ENCODE peak calls at places on chromosomes 4 and X, in seven cellular contexts. L is fibroblast of lung, G is GM23338, K is right atrium auricular region, Q is uterus, R is upper lobe of right lung, O is left lung. C is an unnamed sample.

GRCh38 chr4:3314706-3315260 is 22.0 kb downstream of the RGS12 start:
- DNase-seq in R (peak), Q (no peak), K (peak), O (peak), L (no peak), G (no peak), C (no peak)

GRCh38 chr4:24975505-24975904 is 55.2 kb downstream of the LGI2 start:
- DNase-seq in G (no peak), L (no peak), O (no peak), R (no peak), Q (no peak), K (no peak), C (no peak)

GRCh38 chr4:158670975-158671664 is 567 bp downstream of the C4orf46 start:
- DNase-seq in K (peak), O (no peak), R (peak), L (peak), Q (peak), G (peak), C (peak)

GRCh38 chr4:105620640-105621323 is 68.4 kb downstream of the ARHGEF38 start:
- DNase-seq in L (peak), K (no peak), O (no peak), G (no peak), Q (no peak), R (no peak), C (peak)

GRCh38 chrX:17359500-17359899 is 15.5 kb upstream of the NHS start:
- DNase-seq in L (peak), R (no peak), K (no peak), Q (no peak), G (no peak), O (no peak), C (no peak)

GRCh38 chrX:31420711-31421151 is 348.9 kb upstream of the FTHL17 start:
- DNase-seq in R (no peak), L (no peak), G (no peak), Q (no peak), O (no peak), K (no peak), C (no peak)

GRCh38 chrX:20144491-20144890 is 2.9 kb upstream of the EIF1AX start:
- DNase-seq in G (no peak), L (peak), O (no peak), Q (no peak), R (no peak), K (no peak), C (no peak)

GRCh38 chrX:41824551-41824950 is 98.8 kb downstream of the CASK start:
- DNase-seq in K (no peak), Q (no peak), O (no peak), G (no peak), R (no peak), L (peak), C (no peak)

GRCh38 chr4:123299212-123299651 is 97.4 kb upstream of the SPRY1 start:
- DNase-seq in L (peak), O (no peak), Q (no peak), R (no peak), G (no peak), K (no peak), C (no peak)

GRCh38 chr4:113289736-113290135 is 240.3 kb downstream of the ANK2 start:
- DNase-seq in L (peak), O (no peak), Q (no peak), K (no peak), G (no peak), R (no peak), C (no peak)

GRCh38 chr4:55172694-55173287 is 47.4 kb upstream of the KDR start:
- DNase-seq in O (no peak), G (no peak), K (no peak), Q (no peak), R (no peak), L (peak), C (no peak)

GRCh38 chr4:152265149-152265621 is 270.7 kb downstream of the FBXW7 start:
- DNase-seq in L (peak), G (no peak), R (no peak), K (no peak), O (no peak), Q (no peak), C (no peak)

GRCh38 chr4:75916091-75916661 is 13.9 kb upstream of the PPEF2 start:
- DNase-seq in R (no peak), K (no peak), G (peak), O (no peak), Q (no peak), L (peak), C (no peak)

GRCh38 chr4:131584587-131584986 is 1564.5 kb upstream of the PCDH10 start:
- DNase-seq in L (no peak), R (no peak), O (no peak), K (no peak), G (no peak), Q (no peak), C (no peak)

GRCh38 chrX:102651242-102651967 is at the start of gene GPRASP1:
- DNase-seq in R (peak), O (peak), G (peak), L (peak), Q (peak), K (peak), C (peak)

GRCh38 chr4:16270654-16271328 is 44.5 kb upstream of the TAPT1 start:
- DNase-seq in G (peak), L (no peak), K (no peak), O (no peak), R (no peak), Q (no peak), C (no peak)

GRCh38 chrX:16807976-16808542 is 21.8 kb downstream of the TXLNG start:
- DNase-seq in R (no peak), K (no peak), Q (no peak), O (no peak), L (peak), G (no peak), C (no peak)

GRCh38 chr4:2870098-2870497 is 26.5 kb downstream of the ADD1 start:
- DNase-seq in K (no peak), O (no peak), L (no peak), G (no peak), Q (no peak), R (no peak), C (no peak)

GRCh38 chr4:146488495-146489174 is 33.1 kb downstream of the SLC10A7 start:
- DNase-seq in Q (no peak), L (peak), K (no peak), G (no peak), O (no peak), R (no peak), C (no peak)

GRCh38 chr4:2712261-2712842 is 43.8 kb downstream of the TNIP2 start:
- DNase-seq in R (no peak), L (peak), O (no peak), K (no peak), G (peak), Q (no peak), C (no peak)

GRCh38 chrX:150649096-150649870 is 43.9 kb upstream of the MTMR1 start:
- DNase-seq in O (no peak), L (peak), R (no peak), K (no peak), G (no peak), Q (peak), C (no peak)

GRCh38 chrX:155888139-155888538 is 7.0 kb downstream of the VAMP7 start:
- DNase-seq in K (no peak), L (peak), O (no peak), G (peak), Q (no peak), R (no peak), C (no peak)

GRCh38 chr4:128060130-128060619 is 937 bp upstream of the LARP1B start:
- DNase-seq in L (no peak), Q (no peak), O (no peak), K (no peak), R (no peak), G (no peak), C (no peak)

GRCh38 chr4:64353904-64354303 is 55.3 kb downstream of the TECRL start:
- DNase-seq in L (no peak), G (no peak), K (no peak), R (no peak), O (no peak), Q (no peak), C (no peak)

GRCh38 chr4:86174496-86174895 is 185.4 kb downstream of the MAPK10 start:
- DNase-seq in L (no peak), O (no peak), K (no peak), Q (no peak), R (no peak), G (no peak), C (no peak)

GRCh38 chr4:86264269-86264668 is 95.6 kb downstream of the MAPK10 start:
- DNase-seq in Q (no peak), O (no peak), K (no peak), L (no peak), G (no peak), R (no peak), C (no peak)

GRCh38 chrX:123731987-123732678 is 719 bp downstream of the THOC2 start:
- DNase-seq in G (peak), O (peak), L (peak), R (peak), Q (peak), K (no peak), C (no peak)

GRCh38 chrX:3655181-3655580 is 58.3 kb downstream of the PRKX start:
- DNase-seq in L (no peak), Q (no peak), O (no peak), R (no peak), G (no peak), K (no peak), C (no peak)

GRCh38 chr4:169773889-169774288 is 16.1 kb upstream of the HPF1 start:
- DNase-seq in K (no peak), G (no peak), Q (no peak), O (no peak), L (no peak), R (no peak), C (no peak)

GRCh38 chr4:169770411-169770810 is 12.7 kb upstream of the HPF1 start:
- DNase-seq in O (no peak), Q (no peak), R (no peak), G (no peak), K (no peak), L (no peak), C (no peak)

DNA sequence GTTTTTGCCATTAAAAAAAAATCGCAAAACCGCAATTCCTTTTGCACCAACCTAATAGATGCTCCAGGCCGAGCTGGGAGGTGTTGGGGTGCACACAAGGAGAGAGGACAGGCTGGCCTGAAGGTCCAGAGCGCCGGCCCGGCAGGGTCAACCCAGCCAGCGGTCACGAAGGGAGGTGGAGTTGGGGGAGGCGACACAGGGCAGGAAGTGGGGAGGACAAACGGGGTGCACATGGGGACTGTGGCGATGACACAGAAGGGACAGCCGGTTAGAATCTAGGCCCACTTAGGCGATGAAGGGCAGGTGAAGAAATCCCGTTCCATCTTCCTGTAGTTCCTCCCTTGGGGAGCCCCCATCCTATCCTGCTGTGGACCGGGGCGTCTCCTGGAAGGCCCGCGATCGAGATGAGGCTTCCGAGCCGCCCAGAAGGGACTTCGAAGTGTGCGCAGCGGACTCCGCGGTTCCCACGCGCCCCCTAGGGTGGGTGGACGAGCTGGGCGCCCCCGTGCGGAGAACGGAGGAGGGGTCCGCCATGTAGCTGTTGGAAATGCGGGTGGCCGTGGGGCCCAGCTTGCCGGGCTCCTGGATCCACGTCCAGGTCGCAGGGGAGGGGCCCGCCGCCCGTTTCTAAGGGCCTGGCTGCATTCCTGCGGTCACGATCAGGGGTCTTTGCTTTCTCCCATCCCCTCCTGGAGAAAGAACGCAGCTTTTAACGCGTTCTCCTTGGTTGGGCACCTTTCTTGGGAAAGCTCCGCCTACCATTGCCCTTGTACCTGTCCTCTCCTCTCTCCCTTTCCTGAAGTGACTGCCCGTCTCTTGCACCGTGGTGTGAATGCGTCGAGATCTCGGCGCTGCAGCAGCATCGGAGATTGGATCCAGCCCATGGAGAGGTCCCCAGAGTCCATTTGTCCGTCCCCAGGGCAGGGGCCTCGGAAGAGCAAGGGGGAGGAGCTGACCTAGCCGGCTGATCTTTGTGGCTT is 17.0 kb upstream of the HPF1 start:
- DNase-seq in R (no peak), Q (no peak), O (peak), L (no peak), K (no peak), G (peak), C (no peak)
- TF ChIP-seq CTCF in R (peak), Q (no peak), O (no peak), L (peak), K (peak), G (peak), C (no peak)

GRCh38 chr4:140887467-140887866 is 131.3 kb upstream of the TBC1D9 start:
- DNase-seq in G (no peak), O (no peak), L (no peak), K (no peak), R (no peak), Q (no peak), C (no peak)

GRCh38 chr4:140893939-140894338 is 137.8 kb upstream of the TBC1D9 start:
- DNase-seq in K (no peak), G (no peak), L (peak), Q (no peak), R (no peak), O (no peak), C (no peak)

GRCh38 chr4:140884431-140885058 is 128.4 kb upstream of the TBC1D9 start:
- DNase-seq in Q (no peak), O (no peak), L (peak), R (no peak), G (peak), K (no peak), C (no peak)

DNA sequence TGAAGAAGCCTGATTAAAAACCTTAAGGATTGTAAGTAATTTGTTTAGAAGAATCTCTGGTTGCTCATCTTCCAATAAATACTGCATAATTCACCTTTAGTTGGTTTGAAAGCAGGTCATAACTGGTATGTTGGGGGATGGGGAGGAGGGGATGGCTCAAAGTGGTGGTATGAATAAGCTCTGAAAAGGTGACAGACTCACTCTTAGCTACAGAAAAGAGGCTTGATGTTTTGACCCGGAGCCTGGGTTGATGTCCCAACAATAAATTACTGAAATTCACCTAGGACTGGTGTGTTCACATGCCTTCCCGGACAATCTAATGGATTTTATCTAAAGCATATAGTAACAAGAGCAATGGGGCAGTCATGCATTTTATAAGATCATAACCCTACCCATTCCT is 131.9 kb upstream of the TBC1D9 start:
- DNase-seq in L (no peak), K (no peak), G (no peak), R (no peak), O (no peak), Q (no peak), C (no peak)
- H3K4me3 ChIP-seq in L (no peak), K (no peak), G (no peak), R (no peak), O (no peak), Q (no peak), C (no peak)

GRCh38 chr4:8270418-8270771 is 841 bp downstream of the HTRA3 start:
- DNase-seq in G (no peak), O (no peak), Q (no peak), L (no peak), R (no peak), K (no peak), C (no peak)
- H3K27ac ChIP-seq in G (no peak), O (no peak), Q (peak), L (no peak), R (peak), K (peak), C (no peak)

GRCh38 chrX:80184854-80185253 is 170.3 kb downstream of the TBX22 start:
- DNase-seq in L (no peak), R (no peak), O (no peak), K (no peak), Q (no peak), G (no peak), C (no peak)

DNA sequence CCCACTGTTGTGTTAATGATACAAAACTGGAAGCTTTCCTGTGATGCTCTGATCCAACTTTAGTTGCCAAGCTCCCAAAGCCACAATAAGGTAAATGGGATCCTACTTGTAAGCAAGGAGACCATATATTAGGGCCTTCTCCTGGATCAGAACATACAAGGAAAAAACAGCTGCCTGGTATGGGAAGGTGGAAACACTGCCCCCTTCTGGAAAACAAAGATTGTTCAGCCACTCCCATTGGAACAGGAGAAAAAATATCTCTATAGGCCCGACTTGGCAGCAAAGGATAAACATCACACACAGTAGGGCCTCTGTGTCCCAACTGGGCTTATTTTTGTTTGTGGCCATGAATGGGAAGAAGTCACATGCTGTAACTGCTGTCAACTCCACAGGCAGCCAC is 166.5 kb downstream of the TBX22 start:
- DNase-seq in O (no peak), G (peak), Q (no peak), L (no peak), R (no peak), K (no peak), C (no peak)
- TF ChIP-seq CTCF in O (peak), G (peak), Q (no peak), L (no peak), R (no peak), K (peak), C (no peak)

DNA sequence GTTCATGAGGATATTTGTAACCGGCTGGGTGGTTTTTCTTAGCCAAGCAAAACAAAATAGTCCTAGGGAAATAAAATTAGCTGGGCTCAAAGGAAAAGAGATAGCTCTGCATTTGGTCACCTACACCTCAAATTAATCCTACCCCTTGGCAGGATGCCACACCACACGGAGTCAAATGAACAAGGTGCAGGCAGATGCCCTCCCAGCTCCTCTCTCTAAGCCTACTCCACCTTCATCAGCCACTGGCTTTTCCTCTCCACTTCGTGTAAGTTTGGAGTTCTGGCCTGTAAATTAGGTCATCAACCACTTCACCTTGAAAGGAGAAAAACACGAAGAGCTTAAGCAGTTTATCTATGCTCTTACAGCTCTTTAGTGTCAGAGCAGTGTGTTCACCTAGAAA is 1.4 kb downstream of the DDIT4L start:
- DNase-seq in G (no peak), K (no peak), Q (no peak), O (no peak), L (no peak), R (no peak), C (peak)
- H3K4me3 ChIP-seq in G (peak), K (peak), Q (no peak), O (no peak), L (peak), R (peak), C (peak)

GRCh38 chr4:57055873-57056272 is 54.3 kb downstream of the IGFBP7 start:
- DNase-seq in Q (no peak), L (no peak), R (no peak), G (no peak), O (no peak), K (peak), C (no peak)
- H3K27ac ChIP-seq in Q (peak), L (no peak), R (peak), G (no peak), O (peak), K (peak), C (no peak)

DNA sequence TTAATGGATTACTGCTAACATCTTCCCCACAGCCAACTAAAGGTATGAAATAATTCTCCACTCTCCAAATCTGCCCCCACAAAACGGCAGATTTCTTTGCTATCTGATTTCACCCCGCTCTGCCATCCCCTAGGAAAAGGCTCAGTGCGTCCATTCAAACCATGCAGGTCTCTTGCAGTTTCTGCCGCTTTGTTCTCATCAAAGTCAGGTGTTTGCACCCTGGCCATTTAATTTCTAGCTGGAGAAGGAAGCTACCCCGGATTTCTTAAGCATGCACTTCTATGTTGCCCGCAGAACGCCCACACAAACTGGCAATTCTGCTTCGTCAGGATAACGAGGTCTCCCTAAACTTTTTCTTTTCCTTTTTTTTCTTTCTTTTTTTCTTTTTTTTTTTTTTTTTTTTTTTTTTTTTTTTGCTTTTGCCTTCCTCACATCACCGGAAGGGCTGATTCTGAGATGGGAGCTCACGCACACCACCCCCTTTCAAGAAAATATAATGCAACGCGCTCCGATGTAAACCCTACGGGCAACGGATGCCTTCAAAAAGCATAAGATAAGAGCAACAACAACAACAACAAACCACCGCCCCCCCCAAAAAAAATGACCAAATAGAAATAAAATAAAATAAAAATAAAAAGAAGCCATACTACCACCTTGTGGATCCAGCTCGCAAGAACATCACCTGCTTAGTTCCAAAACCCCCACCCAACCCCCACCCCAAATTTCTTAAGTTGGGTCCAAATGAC is 3.2 kb downstream of the NLGN4X start:
- DNase-seq in Q (no peak), G (peak), K (no peak), L (peak), O (no peak), R (no peak), C (no peak)
- TF ChIP-seq CTCF in Q (no peak), G (no peak), K (no peak), L (no peak), O (no peak), R (no peak), C (no peak)

GRCh38 chrX:154135458-154136229 is 8.4 kb upstream of the OPN1LW start:
- DNase-seq in L (no peak), O (no peak), Q (no peak), G (no peak), K (no peak), R (no peak), C (no peak)
- H3K4me3 ChIP-seq in L (no peak), O (no peak), Q (no peak), G (no peak), K (no peak), R (no peak), C (no peak)

C was measured in psoas muscle.